ENCODE peak calls at places on chromosomes 16 and 17, in four cellular contexts. S, N, O and R are unnamed samples.

GRCh38 chr17:69358688-69359596 is 32.0 kb upstream of the ABCA5 start:
- DNase-seq in S (peak; percentile 92), N (no peak), O (no peak), R (no peak)

GRCh38 chr17:29847527-29847931 is 82.5 kb downstream of the SSH2 start:
- DNase-seq in S (peak; percentile 38), N (no peak), O (no peak), R (no peak)

GRCh38 chr16:74724820-74725549 is 24.3 kb upstream of the MLKL start:
- DNase-seq in S (no peak), N (no peak), O (no peak), R (no peak)

GRCh38 chr16:78957328-78958100 is 643.0 kb downstream of the MAF start:
- DNase-seq in S (no peak), N (no peak), O (no peak), R (no peak)

GRCh38 chr17:57986841-57987581 is 1.0 kb downstream of the VEZF1 start:
- DNase-seq in S (peak; percentile 62), N (no peak), O (peak; percentile 22), R (peak; percentile 43)

GRCh38 chr16:14186007-14186953 is 115.2 kb downstream of the MRTFB start:
- DNase-seq in S (peak; percentile 71), N (peak; percentile 10), O (peak; percentile 75), R (no peak)

GRCh38 chr17:7916799-7917198 is 710 bp upstream of the RNF227 start:
- DNase-seq in S (no peak), N (no peak), O (no peak), R (peak; percentile 48)

GRCh38 chr16:71883193-71883848 is 661 bp downstream of the ZNF821 start:
- DNase-seq in S (peak; percentile 78), N (no peak), O (no peak), R (no peak)

GRCh38 chr16:7456221-7456620 is 123.6 kb downstream of the RBFOX1 start:
- DNase-seq in S (no peak), N (no peak), O (peak; percentile 50), R (no peak)

GRCh38 chr16:83211711-83212110 is 584.9 kb downstream of the CDH13 start:
- DNase-seq in S (peak; percentile 16), N (no peak), O (no peak), R (no peak)

GRCh38 chr17:41264599-41264998 is 579 bp upstream of the KRTAP9-6 start:
- DNase-seq in S (no peak), N (no peak), O (no peak), R (no peak)

GRCh38 chr16:81394966-81395655 is 49.5 kb upstream of the CMIP start:
- DNase-seq in S (no peak), N (no peak), O (no peak), R (no peak)

GRCh38 chr17:75428775-75429469 is 23.4 kb upstream of the GRB2 start:
- DNase-seq in S (no peak), N (peak; percentile 45), O (no peak), R (no peak)

GRCh38 chr17:35578929-35579448 is 618 bp upstream of the PEX12 start:
- DNase-seq in S (no peak), N (no peak), O (no peak), R (no peak)

GRCh38 chr17:50129303-50129945 is 536 bp downstream of the SAMD14 start:
- DNase-seq in S (peak; percentile 56), N (no peak), O (no peak), R (no peak)

GRCh38 chr17:39014795-39015545 is 47.8 kb upstream of the FBXO47 start:
- DNase-seq in S (no peak), N (no peak), O (no peak), R (no peak)

GRCh38 chr16:85635545-85636140 is 22.5 kb downstream of the GSE1 start:
- DNase-seq in S (no peak), N (no peak), O (no peak), R (no peak)

GRCh38 chr16:67396159-67396774 is 3.0 kb upstream of the TPPP3 start:
- DNase-seq in S (peak; percentile 96), N (peak; percentile 58), O (peak; percentile 91), R (peak; percentile 69)

GRCh38 chr16:54526087-54526486 is 239.5 kb upstream of the IRX3 start:
- DNase-seq in S (no peak), N (no peak), O (no peak), R (no peak)

GRCh38 chr16:80803341-80804060 is 897 bp downstream of the CDYL2 start:
- DNase-seq in S (peak; percentile 58), N (no peak), O (no peak), R (no peak)

GRCh38 chr17:81000631-81001357 is 9.2 kb downstream of the CHMP6 start:
- DNase-seq in S (no peak), N (no peak), O (no peak), R (no peak)

GRCh38 chr16:89645122-89645521 is 12.4 kb downstream of the CHMP1A start:
- DNase-seq in S (no peak), N (no peak), O (no peak), R (no peak)

GRCh38 chr16:4855804-4856203 is 8.5 kb downstream of the UBN1 start:
- DNase-seq in S (no peak), N (no peak), O (no peak), R (no peak)

GRCh38 chr17:80656590-80656989 is 112.0 kb downstream of the RPTOR start:
- DNase-seq in S (no peak), N (no peak), O (no peak), R (no peak)

GRCh38 chr16:15970743-15971434 is 21.5 kb downstream of the ABCC1 start:
- DNase-seq in S (peak; percentile 98), N (no peak), O (no peak), R (no peak)

GRCh38 chr17:43316522-43317142 is 82.2 kb upstream of the ARL4D start:
- DNase-seq in S (peak; percentile 36), N (no peak), O (no peak), R (no peak)